ENCODE peak calls at places on chromosomes 4 and X, in seven cellular contexts. E, C, S, A, Y, Z and V are unnamed samples.

GRCh38 chr4:6087669-6088068 is 69.4 kb upstream of the C4orf50 start:
- DNase-seq in A (peak), S (no peak), Z (no peak), C (peak), Y (peak), E (no peak), V (no peak)

GRCh38 chrX:33086886-33087285 is 124.5 kb downstream of the DMD start:
- DNase-seq in Z (no peak), C (no peak), E (no peak), Y (no peak), A (no peak), S (no peak), V (no peak)

GRCh38 chr4:186623546-186623945 is 68.2 kb upstream of the MTNR1A start:
- DNase-seq in C (no peak), Y (no peak), S (no peak), A (no peak), E (no peak), Z (no peak), V (no peak)

GRCh38 chrX:102345916-102346315 is 93.9 kb downstream of the NXF2B start:
- DNase-seq in S (peak), Z (peak), E (no peak), C (peak), A (peak), Y (peak), V (no peak)

GRCh38 chr4:83022724-83023427 is 12.1 kb upstream of the COPS4 start:
- DNase-seq in Z (peak), E (no peak), Y (no peak), C (no peak), A (peak), S (no peak), V (no peak)

GRCh38 chrX:119690921-119691716 is 1.8 kb downstream of the SEPTIN6 start:
- DNase-seq in S (peak), C (no peak), A (peak), Y (peak), E (no peak), Z (peak), V (no peak)

GRCh38 chrX:31213941-31214340 is 142.1 kb upstream of the FTHL17 start:
- DNase-seq in C (peak), Z (peak), E (no peak), Y (peak), S (no peak), A (peak), V (no peak)

GRCh38 chr4:1415681-1415981 is 9.4 kb upstream of the NKX1-1 start:
- DNase-seq in Y (no peak), S (no peak), A (no peak), Z (no peak), E (no peak), C (no peak), V (no peak)

GRCh38 chr4:7026107-7026506 is 17.1 kb upstream of the TADA2B start:
- DNase-seq in S (no peak), A (no peak), Y (no peak), E (no peak), C (no peak), Z (no peak), V (no peak)

GRCh38 chr4:139470997-139471665 is 17.2 kb downstream of the RAB33B start:
- DNase-seq in E (no peak), Z (no peak), A (no peak), Y (no peak), S (no peak), C (no peak), V (no peak)

GRCh38 chrX:123454712-123455431 is 270.8 kb downstream of the GRIA3 start:
- DNase-seq in Y (no peak), A (no peak), E (no peak), S (no peak), Z (no peak), C (no peak), V (no peak)

GRCh38 chr4:169159614-169160013 is 111.1 kb downstream of the SH3RF1 start:
- DNase-seq in Z (peak), Y (peak), S (no peak), E (no peak), C (no peak), A (peak), V (no peak)

GRCh38 chrX:101287402-101287801 is 3.7 kb downstream of the TAF7L start:
- DNase-seq in E (no peak), S (no peak), Z (peak), A (peak), Y (peak), C (peak), V (no peak)

GRCh38 chr4:137572163-137572562 is 39.9 kb upstream of the PCDH18 start:
- DNase-seq in Z (no peak), S (no peak), C (no peak), A (no peak), E (no peak), Y (no peak), V (no peak)

GRCh38 chr4:149031399-149031798 is 589.2 kb upstream of the NR3C2 start:
- DNase-seq in Z (peak), S (no peak), E (no peak), Y (peak), A (peak), C (no peak), V (no peak)

GRCh38 chr4:120865985-120866384 is 56.5 kb downstream of the PRDM5 start:
- DNase-seq in S (no peak), Z (no peak), E (peak), Y (no peak), A (peak), C (no peak), V (peak)

GRCh38 chr4:81565137-81565870 is 93.6 kb upstream of the RASGEF1B start:
- DNase-seq in A (no peak), Z (peak), S (no peak), Y (no peak), C (peak), E (no peak), V (no peak)

GRCh38 chr4:145480257-145480656 is 1.4 kb upstream of the SMAD1 start:
- DNase-seq in Z (no peak), A (no peak), Y (no peak), S (no peak), C (no peak), E (no peak), V (no peak)

GRCh38 chr4:112183252-112183651 is 38.0 kb downstream of the FAM241A start:
- DNase-seq in Z (peak), C (no peak), E (no peak), S (peak), Y (no peak), A (peak), V (no peak)

GRCh38 chr4:112178731-112179130 is 33.5 kb downstream of the FAM241A start:
- DNase-seq in E (no peak), Z (no peak), S (no peak), C (no peak), Y (no peak), A (no peak), V (no peak)

GRCh38 chr4:112184438-112184837 is 39.2 kb downstream of the FAM241A start:
- DNase-seq in E (no peak), S (no peak), A (no peak), C (no peak), Y (no peak), Z (no peak), V (no peak)

GRCh38 chr4:112182604-112183003 is 37.4 kb downstream of the FAM241A start:
- DNase-seq in A (no peak), Z (no peak), C (no peak), S (no peak), E (no peak), Y (no peak), V (no peak)

DNA sequence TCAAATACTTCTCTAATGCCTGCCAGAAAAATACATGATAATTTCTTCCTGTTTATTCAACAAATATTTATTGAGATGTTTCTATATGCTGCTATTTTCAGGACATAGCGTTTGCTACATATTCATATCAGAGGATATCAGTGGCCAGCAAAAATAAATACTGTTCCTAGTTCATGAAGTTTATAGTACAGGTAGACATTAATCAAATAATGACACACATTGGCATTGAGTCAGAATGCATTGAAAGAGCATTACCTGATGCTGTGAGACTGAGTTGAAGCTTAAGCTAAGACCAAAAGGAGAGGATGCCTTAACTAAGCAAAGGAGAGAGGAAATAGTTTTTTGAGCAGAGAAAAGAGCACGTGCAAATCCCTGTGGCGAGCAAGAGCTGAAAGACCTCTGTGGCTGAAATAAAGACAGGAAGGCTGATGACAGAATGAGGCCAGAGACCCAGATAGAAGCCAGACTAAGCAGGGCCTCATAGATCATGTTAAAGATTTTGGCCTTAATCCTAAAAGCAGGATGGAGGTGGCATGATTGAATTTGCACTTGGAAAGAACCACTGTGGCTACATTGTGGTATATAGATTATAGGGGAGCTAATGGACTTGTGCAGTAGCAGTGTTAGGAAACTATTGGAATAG is 36.2 kb downstream of the FAM241A start:
- DNase-seq in Y (no peak), S (no peak), C (no peak), E (no peak), Z (no peak), A (no peak), V (no peak)
- H3K27ac ChIP-seq in Y (no peak), S (no peak), C (no peak), E (no peak), Z (no peak), A (no peak), V (no peak)

GRCh38 chrX:103373581-103373980 is 2.8 kb upstream of the BEX3 start:
- DNase-seq in C (no peak), S (no peak), Z (no peak), Y (no peak), E (no peak), A (no peak), V (no peak)

GRCh38 chrX:103376118-103376978 is at the start of gene BEX3:
- DNase-seq in E (no peak), A (peak), Y (peak), C (peak), Z (peak), S (peak), V (no peak)

GRCh38 chrX:103372886-103373285 is 3.5 kb upstream of the BEX3 start:
- DNase-seq in S (no peak), Z (no peak), Y (no peak), A (no peak), E (no peak), C (no peak), V (no peak)

GRCh38 chrX:103378990-103379389 is 2.7 kb downstream of the BEX3 start:
- DNase-seq in A (peak), S (no peak), Y (no peak), C (no peak), Z (no peak), E (no peak), V (no peak)

GRCh38 chrX:103376979-103377324 is 614 bp downstream of the BEX3 start:
- DNase-seq in A (peak), S (peak), Z (peak), E (no peak), C (peak), Y (peak), V (no peak)
- H3K27ac ChIP-seq in A (peak), S (peak), Z (peak), E (peak), C (peak), Y (peak), V (peak)

GRCh38 chr4:101200561-101200960 is 146.8 kb downstream of the PPP3CA start:
- DNase-seq in Y (peak), E (no peak), S (no peak), C (no peak), Z (peak), A (peak), V (no peak)
- H3K27ac ChIP-seq in Y (peak), E (no peak), S (no peak), C (no peak), Z (peak), A (no peak), V (peak)

DNA sequence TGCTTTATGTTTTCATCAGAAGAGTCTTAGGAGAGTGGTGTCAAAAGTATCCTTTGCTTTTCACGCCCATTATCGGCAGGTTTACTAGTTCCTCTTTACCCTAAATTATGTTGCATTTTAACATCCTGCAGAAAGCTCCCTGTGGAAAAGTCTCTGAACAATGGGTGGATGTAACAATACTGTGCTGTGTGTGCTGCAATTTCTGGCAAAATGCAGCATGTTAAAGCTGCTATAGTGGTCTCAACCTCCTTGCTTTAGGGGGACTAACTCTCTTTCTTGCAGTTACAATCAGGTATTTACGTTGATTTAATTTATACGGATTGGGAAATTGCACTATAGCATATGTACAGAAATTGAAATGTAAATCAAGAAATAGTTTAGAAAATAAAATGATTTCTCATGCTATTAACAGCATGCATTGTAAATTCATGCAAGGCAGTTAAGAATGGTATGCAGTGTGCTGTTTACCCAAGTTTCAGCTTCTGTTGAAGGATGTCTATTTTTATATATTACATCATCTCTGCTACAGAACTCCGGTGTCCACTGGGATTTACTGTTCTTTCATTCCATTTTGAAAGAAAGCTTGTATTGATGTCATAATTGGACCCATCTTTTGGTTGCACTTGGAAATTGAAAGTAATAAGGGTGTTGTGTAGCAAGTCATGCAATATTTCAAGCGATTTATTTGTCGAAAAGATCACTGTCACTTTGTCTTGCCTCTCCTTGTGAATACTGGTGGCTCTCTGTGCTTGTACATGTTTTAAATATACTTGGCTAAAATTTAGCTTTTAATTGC is 145.7 kb downstream of the RAPGEF2 start:
- DNase-seq in E (no peak), Z (peak), S (no peak), Y (peak), A (peak), C (no peak), V (no peak)
- H3K27ac ChIP-seq in E (no peak), Z (no peak), S (no peak), Y (peak), A (no peak), C (peak), V (no peak)